ENCODE peak calls at places on chromosomes 3 and 15, in six cellular contexts. K, J, X, O, G and P are unnamed samples.
A peak's percentile ranks its signal among the peaks of the same experiment; 100 is the strongest.

GRCh38 chr15:42349178-42349577 is 10.1 kb upstream of the CAPN3 start:
- DNase-seq in X (no peak), K (no peak), O (no peak), J (no peak), G (no peak), P (no peak)

GRCh38 chr15:101003706-101004105 is 84.5 kb downstream of the LRRK1 start:
- DNase-seq in O (no peak), X (no peak), G (no peak), J (no peak), K (no peak), P (no peak)

GRCh38 chr3:99808163-99808794 is 9.4 kb upstream of the CMSS1 start:
- DNase-seq in O (no peak), K (no peak), X (peak; percentile 54), J (peak; percentile 40), G (no peak), P (peak; percentile 69)

GRCh38 chr3:39892068-39892467 is 82.7 kb downstream of the MYRIP start:
- DNase-seq in G (no peak), X (no peak), O (no peak), K (no peak), J (no peak), P (no peak)

GRCh38 chr15:38253448-38253847 is 812 bp downstream of the SPRED1 start:
- DNase-seq in G (no peak), K (no peak), J (no peak), X (no peak), O (no peak), P (no peak)

GRCh38 chr15:36810656-36811449 is 231.4 kb downstream of the CDIN1 start:
- DNase-seq in O (peak; percentile 9), K (no peak), J (peak; percentile 72), G (no peak), X (no peak), P (peak; percentile 9)

GRCh38 chr15:61057830-61058529 is 171.1 kb downstream of the RORA start:
- DNase-seq in J (no peak), X (no peak), O (no peak), K (no peak), G (no peak), P (no peak)

GRCh38 chr15:68619303-68619698 is 40.5 kb downstream of the CORO2B start:
- DNase-seq in X (no peak), G (no peak), K (no peak), O (no peak), J (no peak), P (no peak)

GRCh38 chr3:32283304-32283703 is 44.8 kb downstream of the CMTM8 start:
- DNase-seq in O (no peak), X (no peak), J (peak; percentile 58), K (no peak), G (no peak), P (no peak)

GRCh38 chr15:93895976-93896770 is 335.2 kb upstream of the MCTP2 start:
- DNase-seq in J (no peak), O (no peak), G (no peak), K (no peak), X (no peak), P (no peak)

GRCh38 chr3:76661527-76662250 is 378.2 kb upstream of the ROBO2 start:
- DNase-seq in X (no peak), G (no peak), O (no peak), K (no peak), J (no peak), P (no peak)

GRCh38 chr15:80264031-80264430 is 12.0 kb upstream of the CTXND1 start:
- DNase-seq in X (no peak), K (no peak), G (no peak), O (no peak), J (no peak), P (no peak)

GRCh38 chr3:100776736-100777135 is 67.4 kb downstream of the TFG start:
- DNase-seq in K (no peak), X (no peak), O (no peak), G (no peak), J (no peak), P (no peak)

GRCh38 chr3:31274406-31275024 is 258.2 kb upstream of the STT3B start:
- DNase-seq in J (no peak), G (no peak), O (no peak), K (no peak), X (no peak), P (no peak)

GRCh38 chr15:91795281-91795680 is 58.2 kb upstream of the SLCO3A1 start:
- DNase-seq in X (no peak), J (no peak), O (no peak), K (no peak), G (no peak), P (no peak)

GRCh38 chr3:71724584-71725278 is 471 bp downstream of the EIF4E3 start:
- DNase-seq in G (peak; percentile 60), J (no peak), O (peak; percentile 29), K (no peak), X (peak; percentile 45), P (peak; percentile 37)

GRCh38 chr3:49276475-49277356 is at the start of gene C3orf62:
- DNase-seq in K (peak; percentile 24), X (peak; percentile 80), J (no peak), G (peak; percentile 94), O (peak; percentile 83), P (peak; percentile 83)

GRCh38 chr3:172042136-172042535 is 2.8 kb downstream of the FNDC3B start:
- DNase-seq in O (no peak), G (no peak), J (no peak), K (no peak), X (no peak), P (no peak)

GRCh38 chr15:93029613-93030429 is 59.2 kb downstream of the RGMA start:
- DNase-seq in X (no peak), G (no peak), O (no peak), K (no peak), J (no peak), P (no peak)

GRCh38 chr3:127816783-127817182 is 5.5 kb downstream of the MGLL start:
- DNase-seq in X (no peak), J (no peak), K (no peak), G (no peak), O (no peak), P (no peak)

GRCh38 chr3:151412989-151413388 is 28.4 kb upstream of the P2RY12 start:
- DNase-seq in K (no peak), J (no peak), O (no peak), G (no peak), X (no peak), P (peak; percentile 10)

GRCh38 chr3:73192036-73192738 is 130.7 kb downstream of the EBLN2 start:
- DNase-seq in O (no peak), K (no peak), G (no peak), X (no peak), J (no peak), P (peak; percentile 31)

GRCh38 chr3:195013411-195013810 is 257.5 kb downstream of the XXYLT1 start:
- DNase-seq in J (no peak), K (no peak), O (no peak), X (no peak), G (no peak), P (no peak)

GRCh38 chr15:91508633-91509032 is 344.9 kb upstream of the SLCO3A1 start:
- DNase-seq in O (no peak), X (no peak), G (no peak), K (no peak), J (no peak), P (no peak)

GRCh38 chr15:55108858-55109518 is 87.8 kb downstream of the RSL24D1 start:
- DNase-seq in J (peak; percentile 31), O (peak; percentile 2), X (peak; percentile 75), G (peak; percentile 73), K (peak; percentile 1), P (peak; percentile 65)

GRCh38 chr15:22903427-22903826 is 65.0 kb downstream of the NIPA2 start:
- DNase-seq in O (no peak), G (no peak), J (no peak), X (no peak), K (no peak), P (no peak)

GRCh38 chr3:194938845-194939531 is 253.3 kb downstream of the FAM43A start:
- DNase-seq in K (no peak), G (no peak), O (no peak), J (no peak), X (no peak), P (no peak)

GRCh38 chr15:72163719-72164118 is 33.9 kb downstream of the GRAMD2A start:
- DNase-seq in K (no peak), O (no peak), G (no peak), X (no peak), J (no peak), P (no peak)

GRCh38 chr15:25829075-25829474 is 34.1 kb downstream of the ATP10A start:
- DNase-seq in G (no peak), K (no peak), O (no peak), X (no peak), J (no peak), P (no peak)

GRCh38 chr3:66464512-66464894 is 36.3 kb downstream of the LRIG1 start:
- DNase-seq in J (no peak), X (no peak), G (no peak), K (no peak), O (no peak), P (no peak)

GRCh38 chr15:43908641-43909040 is 81.8 kb downstream of the WDR76 start:
- DNase-seq in K (no peak), J (no peak), X (no peak), G (no peak), O (no peak), P (no peak)